ENCODE peak calls at places on chromosomes 5 and 9, in four cellular contexts. One of them, this sample, is unnamed.

GRCh38 chr9:85521331-85522197 is 220.2 kb downstream of the AGTPBP1 start:
- DNase-seq in NCI-H1436: no peak
- DNase-seq in activated naive CD8-positive, alpha-beta T cell treated with anti-CD3 and anti-CD28 coated beads, Interleukin-2, amount 50 U/mL, for 24 hours: no peak
- DNase-seq in GM12891: no peak
- DNase-seq in this sample: no peak

GRCh38 chr5:111120911-111121310 is 28.8 kb downstream of the WDR36 start:
- DNase-seq in activated naive CD8-positive, alpha-beta T cell treated with anti-CD3 and anti-CD28 coated beads, Interleukin-2, amount 50 U/mL, for 24 hours: no peak
- DNase-seq in NCI-H1436: no peak
- DNase-seq in GM12891: no peak
- DNase-seq in this sample: no peak

GRCh38 chr9:94156549-94157407 is 72.5 kb downstream of the PTPDC1 start:
- DNase-seq in GM12891: no peak
- DNase-seq in activated naive CD8-positive, alpha-beta T cell treated with anti-CD3 and anti-CD28 coated beads, Interleukin-2, amount 50 U/mL, for 24 hours: no peak
- DNase-seq in NCI-H1436: peak
- DNase-seq in this sample: no peak

GRCh38 chr9:111008148-111009075 is 29.9 kb downstream of the LPAR1 start:
- DNase-seq in NCI-H1436: no peak
- DNase-seq in activated naive CD8-positive, alpha-beta T cell treated with anti-CD3 and anti-CD28 coated beads, Interleukin-2, amount 50 U/mL, for 24 hours: no peak
- DNase-seq in GM12891: no peak
- DNase-seq in this sample: no peak

GRCh38 chr5:26700759-26701384 is 337.5 kb downstream of the CDH9 start:
- DNase-seq in GM12891: peak
- DNase-seq in NCI-H1436: no peak
- DNase-seq in activated naive CD8-positive, alpha-beta T cell treated with anti-CD3 and anti-CD28 coated beads, Interleukin-2, amount 50 U/mL, for 24 hours: peak
- DNase-seq in this sample: no peak

GRCh38 chr5:96198673-96199072 is 234.4 kb downstream of the PCSK1 start:
- DNase-seq in NCI-H1436: no peak
- DNase-seq in GM12891: no peak
- DNase-seq in activated naive CD8-positive, alpha-beta T cell treated with anti-CD3 and anti-CD28 coated beads, Interleukin-2, amount 50 U/mL, for 24 hours: no peak
- DNase-seq in this sample: no peak

GRCh38 chr9:105415344-105415980 is 32.4 kb upstream of the FSD1L start:
- DNase-seq in activated naive CD8-positive, alpha-beta T cell treated with anti-CD3 and anti-CD28 coated beads, Interleukin-2, amount 50 U/mL, for 24 hours: peak
- DNase-seq in GM12891: peak
- DNase-seq in NCI-H1436: peak
- DNase-seq in this sample: peak

GRCh38 chr9:38298904-38299303 is 93.6 kb upstream of the ALDH1B1 start:
- DNase-seq in GM12891: no peak
- DNase-seq in NCI-H1436: no peak
- DNase-seq in activated naive CD8-positive, alpha-beta T cell treated with anti-CD3 and anti-CD28 coated beads, Interleukin-2, amount 50 U/mL, for 24 hours: no peak
- DNase-seq in this sample: no peak